ENCODE peak calls at places on chromosomes 13 and 19, in eight cellular contexts. Y, F, N, X, U, M, S and C are unnamed samples. For H3K4me1, the result is how much of the 10 kb centered on the place peaks cover.

GRCh38 chr19:37572203-37572602 is 22.4 kb downstream of the ZNF571 start:
- DNase-seq in Y (no peak), F (no peak), N (no peak), X (peak), U (no peak), M (no peak), S (no peak), C (no peak)

GRCh38 chr19:48967346-48968178 is 2.5 kb downstream of the FTL start:
- DNase-seq in Y (no peak), F (peak), N (peak), X (peak), U (no peak), M (no peak), S (peak), C (no peak)

GRCh38 chr13:93847162-93847561 is 620.6 kb downstream of the GPC6 start:
- DNase-seq in Y (no peak), F (no peak), N (no peak), X (peak), U (no peak), M (no peak), S (no peak), C (no peak)

GRCh38 chr19:3785938-3786824 is at the start of gene MATK:
- DNase-seq in Y (no peak), F (no peak), N (no peak), X (no peak), U (no peak), M (no peak), S (no peak), C (no peak)

GRCh38 chr13:30561506-30561905 is 56.2 kb upstream of the USPL1 start:
- DNase-seq in Y (no peak), F (no peak), N (no peak), X (peak), U (no peak), M (no peak), S (no peak), C (no peak)

GRCh38 chr19:1935484-1936208 is 5.3 kb upstream of the CSNK1G2 start:
- DNase-seq in Y (no peak), F (no peak), N (peak), X (peak), U (no peak), M (no peak), S (no peak), C (no peak)

GRCh38 chr13:27659466-27659865 is 37.8 kb downstream of the POLR1D start:
- DNase-seq in Y (no peak), F (no peak), N (no peak), X (no peak), U (no peak), M (no peak), S (no peak), C (no peak)

GRCh38 chr13:38980628-38981078 is 10.0 kb downstream of the STOML3 start:
- DNase-seq in Y (no peak), F (no peak), N (peak), X (no peak), U (no peak), M (no peak), S (no peak), C (no peak)

GRCh38 chr13:110651271-110651670 is 35.9 kb downstream of the NAXD start:
- DNase-seq in Y (no peak), F (no peak), N (no peak), X (no peak), U (no peak), M (no peak), S (no peak), C (no peak)

GRCh38 chr13:42181381-42181953 is 90.5 kb upstream of the AKAP11 start:
- DNase-seq in Y (no peak), F (no peak), N (no peak), X (no peak), U (no peak), M (no peak), S (no peak), C (no peak)

GRCh38 chr13:83622422-83622784 is 259.9 kb downstream of the SLITRK1 start:
- DNase-seq in Y (no peak), F (no peak), N (no peak), X (peak), U (no peak), M (no peak), S (no peak), C (no peak)

GRCh38 chr19:48595171-48595570 is 11.4 kb upstream of the SPACA4 start:
- DNase-seq in Y (no peak), F (no peak), N (no peak), X (no peak), U (no peak), M (no peak), S (no peak), C (no peak)

GRCh38 chr19:24069907-24070657 is 16.9 kb upstream of the ZNF254 start:
- DNase-seq in Y (no peak), F (no peak), N (no peak), X (peak), U (no peak), M (no peak), S (peak), C (no peak)

GRCh38 chr13:35826626-35827254 is 304.4 kb downstream of the DCLK1 start:
- DNase-seq in Y (no peak), F (no peak), N (peak), X (no peak), U (no peak), M (no peak), S (no peak), C (no peak)

GRCh38 chr13:58476176-58476575 is 844.6 kb downstream of the PCDH17 start:
- DNase-seq in Y (no peak), F (no peak), N (peak), X (no peak), U (no peak), M (no peak), S (no peak), C (no peak)

GRCh38 chr19:48596679-48597465 is 9.7 kb upstream of the SPACA4 start:
- DNase-seq in Y (no peak), F (no peak), N (no peak), X (no peak), U (no peak), M (no peak), S (no peak), C (no peak)

GRCh38 chr13:43648733-43649132 is 138.0 kb downstream of the ENOX1 start:
- DNase-seq in Y (no peak), F (no peak), N (no peak), X (peak), U (no peak), M (no peak), S (no peak), C (no peak)

DNA sequence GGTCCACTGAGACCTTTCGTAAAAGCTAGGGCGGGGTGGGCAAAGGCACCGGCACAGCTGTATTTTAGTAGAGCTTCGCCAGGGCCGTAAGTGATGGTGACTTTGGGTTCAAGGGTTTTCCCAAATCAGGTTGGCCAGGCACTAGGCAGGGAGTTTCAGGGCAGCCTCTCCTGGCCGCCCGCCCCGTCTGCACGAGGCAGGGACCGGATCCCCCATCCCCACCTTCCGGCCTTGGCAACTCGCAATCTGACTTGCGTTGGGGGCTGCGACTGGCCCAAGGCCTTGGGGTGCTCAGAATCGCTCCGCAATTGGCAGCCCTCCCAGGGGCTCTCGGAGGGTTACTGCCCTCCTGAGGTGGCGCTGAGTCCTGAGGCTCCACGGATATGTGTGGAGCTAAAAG is 4.1 kb upstream of the ZIC5 start:
- DNase-seq in Y (no peak), F (no peak), N (no peak), X (no peak), U (no peak), M (no peak), S (no peak), C (no peak)
- H3K4me1 ChIP-seq in Y (under half), F (under half), N (under half), X (under half), U (under half), M (under half), S (under half), C (under half)

DNA sequence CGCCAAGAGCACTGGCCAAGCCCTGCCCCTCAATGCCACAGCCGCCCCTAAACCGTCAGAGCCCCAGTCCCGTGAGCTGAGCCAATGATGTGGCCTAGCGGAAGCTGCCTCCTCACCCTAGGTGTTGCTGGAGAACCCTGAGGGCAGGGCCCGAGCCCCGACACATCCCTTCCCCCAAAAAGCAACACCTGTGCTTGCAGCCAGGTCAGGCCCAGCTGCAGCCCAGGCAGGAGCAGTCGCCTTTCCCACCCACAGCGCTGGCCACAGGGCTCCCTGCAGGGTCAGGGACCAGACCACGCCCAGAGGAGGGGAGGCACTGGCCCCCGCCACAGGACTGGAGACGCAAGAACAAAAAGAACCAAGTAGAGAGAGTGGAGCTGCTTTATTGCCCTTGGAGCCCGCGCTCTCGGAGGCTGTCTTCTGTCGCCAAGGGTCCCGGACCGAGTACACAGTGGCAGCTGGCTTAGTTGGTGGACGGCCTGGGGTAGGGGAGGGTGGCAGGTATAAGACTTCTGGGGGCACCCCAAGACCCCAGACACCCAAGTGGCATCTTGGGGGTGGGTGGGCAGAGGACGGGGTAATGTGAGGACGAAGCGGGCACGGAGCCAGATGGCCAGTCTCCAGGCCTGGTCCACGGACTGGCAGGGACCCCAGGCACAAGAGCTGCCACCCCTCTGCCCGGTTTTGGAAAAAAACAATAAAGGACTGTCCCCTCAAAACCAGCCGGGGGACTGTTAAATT is 3.3 kb downstream of the P2RY11 start:
- DNase-seq in Y (no peak), F (no peak), N (peak), X (no peak), U (peak), M (no peak), S (no peak), C (no peak)
- H3K4me1 ChIP-seq in Y (under half), F (under half), N (under half), X (under half), U (under half), M (under half), S (under half), C (under half)

GRCh38 chr13:98478134-98479129 is 98.5 kb downstream of the STK24 start:
- DNase-seq in Y (no peak), F (no peak), N (peak), X (peak), U (no peak), M (no peak), S (no peak), C (no peak)
- H3K4me1 ChIP-seq in Y (under half), F (half or more), N (under half), X (under half), U (half or more), M (under half), S (under half), C (under half)

GRCh38 chr19:794989-795658 is 2.1 kb upstream of the PTBP1 start:
- DNase-seq in Y (no peak), F (no peak), N (no peak), X (no peak), U (no peak), M (peak), S (no peak), C (no peak)

GRCh38 chr19:790971-791604 is 6.2 kb upstream of the PTBP1 start:
- DNase-seq in Y (no peak), F (no peak), N (no peak), X (no peak), U (no peak), M (no peak), S (no peak), C (no peak)

GRCh38 chr19:791605-792360 is 5.5 kb upstream of the PTBP1 start:
- DNase-seq in Y (no peak), F (no peak), N (no peak), X (no peak), U (no peak), M (no peak), S (no peak), C (no peak)

GRCh38 chr19:793775-794174 is 3.5 kb upstream of the PTBP1 start:
- DNase-seq in Y (no peak), F (no peak), N (no peak), X (no peak), U (no peak), M (no peak), S (no peak), C (no peak)

GRCh38 chr19:792361-792885 is 4.8 kb upstream of the PTBP1 start:
- DNase-seq in Y (no peak), F (no peak), N (no peak), X (no peak), U (no peak), M (no peak), S (no peak), C (no peak)
- H3K4me1 ChIP-seq in Y (under half), F (under half), N (under half), X (under half), U (under half), M (under half), S (under half), C (under half)

GRCh38 chr19:5035817-5036732 is 67.2 kb downstream of the KDM4B start:
- DNase-seq in Y (no peak), F (no peak), N (no peak), X (no peak), U (no peak), M (no peak), S (no peak), C (no peak)
- H3K4me1 ChIP-seq in Y (under half), F (under half), N (under half), X (under half), U (under half), M (under half), S (under half), C (under half)